ENCODE peak calls at places on chromosomes 5 and 9, in eight cellular contexts. I, Z, Y, L, Q, A, X and V are unnamed samples.

GRCh38 chr5:61313960-61314681 is 17.9 kb upstream of the ZSWIM6 start:
- DNase-seq in I (no peak), Z (no peak), Y (no peak), L (no peak), Q (no peak), A (peak), X (no peak), V (no peak)

GRCh38 chr9:115000217-115000639 is 69.8 kb upstream of the TNFSF8 start:
- DNase-seq in I (peak), Z (no peak), Y (no peak), L (no peak), Q (no peak), A (peak), X (no peak), V (no peak)

GRCh38 chr9:133897675-133898074 is 94.4 kb downstream of the VAV2 start:
- DNase-seq in I (no peak), Z (no peak), Y (no peak), L (no peak), Q (no peak), A (no peak), X (no peak), V (no peak)

GRCh38 chr5:116130471-116130870 is 45.6 kb downstream of the COMMD10 start:
- DNase-seq in I (no peak), Z (no peak), Y (no peak), L (no peak), Q (no peak), A (peak), X (peak), V (no peak)

GRCh38 chr9:133199648-133200321 is 9.3 kb downstream of the OBP2B start:
- DNase-seq in I (no peak), Z (no peak), Y (peak), L (no peak), Q (peak), A (no peak), X (no peak), V (no peak)

GRCh38 chr9:89038354-89039091 is 47.3 kb downstream of the S1PR3 start:
- DNase-seq in I (peak), Z (no peak), Y (no peak), L (no peak), Q (no peak), A (peak), X (peak), V (no peak)

GRCh38 chr5:172370648-172371248 is 83.6 kb downstream of the SH3PXD2B start:
- DNase-seq in I (no peak), Z (peak), Y (peak), L (peak), Q (peak), A (peak), X (no peak), V (no peak)

GRCh38 chr9:7146582-7146981 is 388.8 kb downstream of the KDM4C start:
- DNase-seq in I (no peak), Z (no peak), Y (no peak), L (no peak), Q (no peak), A (peak), X (no peak), V (no peak)

GRCh38 chr9:137658778-137659177 is 40.0 kb downstream of the EHMT1 start:
- DNase-seq in I (no peak), Z (no peak), Y (no peak), L (no peak), Q (no peak), A (no peak), X (no peak), V (no peak)

GRCh38 chr5:113909782-113910181 is 396.3 kb downstream of the YTHDC2 start:
- DNase-seq in I (no peak), Z (no peak), Y (no peak), L (no peak), Q (no peak), A (no peak), X (no peak), V (no peak)

GRCh38 chr9:110142868-110143866 is 64.8 kb downstream of the C9orf152 start:
- DNase-seq in I (no peak), Z (no peak), Y (no peak), L (no peak), Q (no peak), A (no peak), X (no peak), V (no peak)

GRCh38 chr5:150156540-150156939 is 895 bp upstream of the PDGFRB start:
- DNase-seq in I (no peak), Z (no peak), Y (no peak), L (no peak), Q (no peak), A (no peak), X (no peak), V (no peak)

GRCh38 chr5:160118349-160119141 is 705 bp downstream of the PWWP2A start:
- DNase-seq in I (peak), Z (no peak), Y (peak), L (no peak), Q (peak), A (peak), X (no peak), V (peak)

GRCh38 chr9:136328622-136329041 is 1.3 kb downstream of the GPSM1 start:
- DNase-seq in I (peak), Z (no peak), Y (no peak), L (no peak), Q (no peak), A (no peak), X (no peak), V (no peak)

GRCh38 chr5:8363133-8363532 is 494.2 kb downstream of the MTRR start:
- DNase-seq in I (no peak), Z (no peak), Y (no peak), L (no peak), Q (no peak), A (peak), X (peak), V (no peak)

GRCh38 chr9:34589656-34590375 is at the start of gene CNTFR:
- DNase-seq in I (peak), Z (no peak), Y (no peak), L (no peak), Q (peak), A (peak), X (no peak), V (peak)

GRCh38 chr9:134605351-134605968 is 36.1 kb upstream of the COL5A1 start:
- DNase-seq in I (no peak), Z (no peak), Y (no peak), L (peak), Q (no peak), A (no peak), X (no peak), V (no peak)

GRCh38 chr9:16459421-16460148 is 410.9 kb downstream of the BNC2 start:
- DNase-seq in I (no peak), Z (no peak), Y (no peak), L (no peak), Q (no peak), A (no peak), X (no peak), V (no peak)

GRCh38 chr9:127536499-127536898 is 75.6 kb upstream of the STXBP1 start:
- DNase-seq in I (no peak), Z (no peak), Y (no peak), L (no peak), Q (no peak), A (no peak), X (no peak), V (no peak)

GRCh38 chr9:91037511-91038482 is 236.2 kb downstream of the SYK start:
- DNase-seq in I (no peak), Z (peak), Y (no peak), L (no peak), Q (no peak), A (peak), X (peak), V (no peak)

GRCh38 chr9:132443951-132444615 is 34.1 kb downstream of the CFAP77 start:
- DNase-seq in I (no peak), Z (no peak), Y (no peak), L (no peak), Q (no peak), A (no peak), X (no peak), V (no peak)

GRCh38 chr5:464843-465590 is 22.0 kb downstream of the EXOC3 start:
- DNase-seq in I (no peak), Z (no peak), Y (no peak), L (no peak), Q (no peak), A (no peak), X (no peak), V (no peak)

GRCh38 chr5:80961376-80962281 is 1.5 kb downstream of the RASGRF2 start:
- DNase-seq in I (peak), Z (no peak), Y (no peak), L (no peak), Q (peak), A (no peak), X (no peak), V (no peak)

GRCh38 chr5:172678902-172679301 is 37.8 kb downstream of the NEURL1B start:
- DNase-seq in I (peak), Z (no peak), Y (no peak), L (no peak), Q (no peak), A (no peak), X (no peak), V (no peak)

GRCh38 chr5:43017438-43017820 is 22.7 kb downstream of the ANXA2R start:
- DNase-seq in I (no peak), Z (no peak), Y (no peak), L (no peak), Q (peak), A (peak), X (no peak), V (no peak)

GRCh38 chr9:113857875-113858274 is 18.2 kb upstream of the ZNF618 start:
- DNase-seq in I (peak), Z (no peak), Y (no peak), L (no peak), Q (no peak), A (no peak), X (no peak), V (no peak)

GRCh38 chr5:134029156-134029555 is 24.4 kb upstream of the VDAC1 start:
- DNase-seq in I (no peak), Z (no peak), Y (no peak), L (no peak), Q (no peak), A (peak), X (no peak), V (no peak)

GRCh38 chr5:179371123-179371515 is 25.9 kb upstream of the ADAMTS2 start:
- DNase-seq in I (no peak), Z (no peak), Y (no peak), L (no peak), Q (no peak), A (no peak), X (no peak), V (no peak)

GRCh38 chr5:77143998-77144836 is 57.1 kb upstream of the ZBED3 start:
- DNase-seq in I (peak), Z (peak), Y (peak), L (peak), Q (peak), A (peak), X (peak), V (peak)

GRCh38 chr5:38847549-38848341 is 1.9 kb downstream of the OSMR start:
- DNase-seq in I (no peak), Z (no peak), Y (no peak), L (no peak), Q (no peak), A (no peak), X (no peak), V (no peak)

GRCh38 chr9:72407047-72407446 is 42.0 kb upstream of the ZFAND5 start:
- DNase-seq in I (no peak), Z (no peak), Y (no peak), L (no peak), Q (no peak), A (peak), X (no peak), V (no peak)

GRCh38 chr5:84088996-84089395 is 295.7 kb downstream of the EDIL3 start:
- DNase-seq in I (peak), Z (peak), Y (no peak), L (no peak), Q (no peak), A (peak), X (peak), V (no peak)